ENCODE peak calls at places on chromosomes 11 and 22, in four cellular contexts. X is hepatocyte; B is CD8-positive, alpha-beta memory T cell; K is body of pancreas. T is an unnamed sample.

GRCh38 chr11:66856496-66857233 is at the start of gene LRFN4:
- DNase-seq in K (no peak), B (no peak), X (peak; percentile 70), T (peak; percentile 81)

GRCh38 chr22:19522881-19523239 is 1.4 kb downstream of the CLDN5 start:
- DNase-seq in X (no peak), B (no peak), K (no peak), T (no peak)

GRCh38 chr11:64058494-64058893 is 22.8 kb downstream of the FLRT1 start:
- DNase-seq in K (no peak), X (no peak), B (no peak), T (no peak)

GRCh38 chr22:30422481-30423295 is 2.9 kb upstream of the MTFP1 start:
- DNase-seq in X (peak; percentile 88), B (no peak), K (peak; percentile 79), T (no peak)

GRCh38 chr11:69402251-69402892 is 79.1 kb upstream of the LINC01488 start:
- DNase-seq in B (no peak), K (no peak), X (no peak), T (no peak)

GRCh38 chr11:94835571-94835970 is 67.4 kb downstream of the AMOTL1 start:
- DNase-seq in K (no peak), B (no peak), X (no peak), T (no peak)

GRCh38 chr11:120554771-120555432 is 43.4 kb downstream of the GRIK4 start:
- DNase-seq in B (no peak), X (no peak), K (no peak), T (peak; percentile 86)

GRCh38 chr11:115199501-115199900 is 304.7 kb downstream of the CADM1 start:
- DNase-seq in X (no peak), B (no peak), K (no peak), T (no peak)

GRCh38 chr11:104962852-104963251 is 5.5 kb downstream of the CASP4 start:
- DNase-seq in K (no peak), X (no peak), B (no peak), T (no peak)

GRCh38 chr11:73204711-73205121 is 13.4 kb upstream of the P2RY2 start:
- DNase-seq in X (no peak), B (no peak), K (no peak), T (no peak)

GRCh38 chr11:134261626-134262488 is 8.5 kb downstream of the ACAD8 start:
- DNase-seq in K (peak; percentile 37), B (no peak), X (peak; percentile 42), T (peak; percentile 50)

GRCh38 chr11:123413636-123414035 is 16.4 kb upstream of the GRAMD1B start:
- DNase-seq in K (no peak), B (no peak), X (peak; percentile 43), T (no peak)

GRCh38 chr11:116457336-116458007 is 315.3 kb downstream of the BUD13 start:
- DNase-seq in B (no peak), X (peak; percentile 49), K (no peak), T (peak; percentile 70)

GRCh38 chr11:64667154-64667745 is 55.7 kb downstream of the NRXN2 start:
- DNase-seq in X (no peak), K (no peak), B (no peak), T (no peak)